ENCODE peak calls at places on chromosomes 6 and 20, in eight cellular contexts. One of them, this sample, is unnamed.

GRCh38 chr20:513429-513828 is 30.2 kb downstream of the CSNK2A1 start:
- DNase-seq in left lung: no peak
- DNase-seq in HL-60: no peak
- DNase-seq in AG09309: no peak
- DNase-seq in AG09319: no peak
- DNase-seq in hepatocyte: no peak
- DNase-seq in SK-N-SH: no peak
- DNase-seq in HFFc6: peak
- DNase-seq in this sample: no peak

GRCh38 chr6:151330130-151330715 is 61.1 kb downstream of the ZBTB2 start:
- DNase-seq in HL-60: no peak
- DNase-seq in SK-N-SH: peak
- DNase-seq in hepatocyte: peak
- DNase-seq in HFFc6: peak
- DNase-seq in left lung: no peak
- DNase-seq in AG09309: peak
- DNase-seq in AG09319: peak
- DNase-seq in this sample: no peak

GRCh38 chr20:2093200-2093781 is 8.3 kb upstream of the STK35 start:
- DNase-seq in hepatocyte: peak
- DNase-seq in HL-60: no peak
- DNase-seq in AG09309: no peak
- DNase-seq in SK-N-SH: peak
- DNase-seq in AG09319: no peak
- DNase-seq in left lung: no peak
- DNase-seq in HFFc6: no peak
- DNase-seq in this sample: peak

GRCh38 chr6:140346461-140346860 is 972.0 kb upstream of the CITED2 start:
- DNase-seq in SK-N-SH: no peak
- DNase-seq in left lung: no peak
- DNase-seq in AG09309: peak
- DNase-seq in HFFc6: peak
- DNase-seq in AG09319: no peak
- DNase-seq in hepatocyte: no peak
- DNase-seq in HL-60: no peak
- DNase-seq in this sample: no peak

GRCh38 chr20:20824924-20825584 is 112.6 kb upstream of the RALGAPA2 start:
- DNase-seq in left lung: peak
- DNase-seq in AG09319: no peak
- DNase-seq in hepatocyte: peak
- DNase-seq in AG09309: no peak
- DNase-seq in HFFc6: no peak
- DNase-seq in HL-60: peak
- DNase-seq in SK-N-SH: peak
- DNase-seq in this sample: peak

GRCh38 chr6:134725590-134725989 is 224.3 kb downstream of the ALDH8A1 start:
- DNase-seq in AG09309: no peak
- DNase-seq in HL-60: no peak
- DNase-seq in AG09319: no peak
- DNase-seq in left lung: no peak
- DNase-seq in SK-N-SH: no peak
- DNase-seq in HFFc6: no peak
- DNase-seq in hepatocyte: no peak
- DNase-seq in this sample: no peak

GRCh38 chr20:42082611-42083010 is 464.4 kb upstream of the CHD6 start:
- DNase-seq in AG09309: no peak
- DNase-seq in left lung: no peak
- DNase-seq in HL-60: no peak
- DNase-seq in hepatocyte: peak
- DNase-seq in HFFc6: peak
- DNase-seq in AG09319: no peak
- DNase-seq in SK-N-SH: peak
- DNase-seq in this sample: no peak

GRCh38 chr6:119096683-119097310 is 18.3 kb upstream of the FAM184A start:
- DNase-seq in hepatocyte: peak
- DNase-seq in SK-N-SH: no peak
- DNase-seq in AG09309: no peak
- DNase-seq in left lung: no peak
- DNase-seq in AG09319: no peak
- DNase-seq in HL-60: no peak
- DNase-seq in HFFc6: no peak
- DNase-seq in this sample: no peak

GRCh38 chr6:120211955-120212792 is 862.6 kb upstream of the MAN1A1 start:
- DNase-seq in left lung: no peak
- DNase-seq in SK-N-SH: no peak
- DNase-seq in HFFc6: no peak
- DNase-seq in AG09319: no peak
- DNase-seq in hepatocyte: peak
- DNase-seq in AG09309: no peak
- DNase-seq in HL-60: no peak
- DNase-seq in this sample: no peak

GRCh38 chr6:169979873-169980440 is 228.5 kb downstream of the ERMARD start:
- DNase-seq in AG09319: no peak
- DNase-seq in left lung: peak
- DNase-seq in SK-N-SH: no peak
- DNase-seq in HL-60: no peak
- DNase-seq in HFFc6: no peak
- DNase-seq in hepatocyte: no peak
- DNase-seq in AG09309: no peak
- DNase-seq in this sample: no peak

GRCh38 chr6:144150673-144151009 is 324 bp downstream of the STX11 start:
- DNase-seq in HFFc6: no peak
- DNase-seq in AG09319: no peak
- DNase-seq in left lung: no peak
- DNase-seq in SK-N-SH: no peak
- DNase-seq in HL-60: no peak
- DNase-seq in hepatocyte: peak
- DNase-seq in AG09309: no peak
- DNase-seq in this sample: no peak

GRCh38 chr20:10504893-10505292 is 69.8 kb downstream of the SLX4IP start:
- DNase-seq in left lung: no peak
- DNase-seq in AG09309: no peak
- DNase-seq in SK-N-SH: no peak
- DNase-seq in HFFc6: no peak
- DNase-seq in hepatocyte: peak
- DNase-seq in HL-60: peak
- DNase-seq in AG09319: no peak
- DNase-seq in this sample: no peak

GRCh38 chr6:89690944-89691324 is 52.4 kb upstream of the LYRM2 start:
- DNase-seq in left lung: no peak
- DNase-seq in AG09319: no peak
- DNase-seq in hepatocyte: no peak
- DNase-seq in HL-60: no peak
- DNase-seq in SK-N-SH: no peak
- DNase-seq in AG09309: no peak
- DNase-seq in HFFc6: no peak
- DNase-seq in this sample: no peak

GRCh38 chr6:153108320-153108719 is 22.8 kb downstream of the RGS17 start:
- DNase-seq in SK-N-SH: peak
- DNase-seq in AG09309: no peak
- DNase-seq in left lung: no peak
- DNase-seq in AG09319: no peak
- DNase-seq in hepatocyte: no peak
- DNase-seq in HL-60: no peak
- DNase-seq in HFFc6: no peak
- DNase-seq in this sample: no peak

GRCh38 chr6:110255356-110255755 is 75.1 kb downstream of the CDC40 start:
- DNase-seq in HFFc6: peak
- DNase-seq in AG09319: no peak
- DNase-seq in left lung: no peak
- DNase-seq in hepatocyte: peak
- DNase-seq in HL-60: no peak
- DNase-seq in AG09309: no peak
- DNase-seq in SK-N-SH: no peak
- DNase-seq in this sample: peak

GRCh38 chr6:35839019-35839418 is 33.9 kb downstream of the LHFPL5 start:
- DNase-seq in SK-N-SH: no peak
- DNase-seq in hepatocyte: no peak
- DNase-seq in HFFc6: no peak
- DNase-seq in AG09309: no peak
- DNase-seq in left lung: no peak
- DNase-seq in HL-60: no peak
- DNase-seq in AG09319: no peak
- DNase-seq in this sample: no peak

GRCh38 chr20:45812157-45813005 is at the start of gene UBE2C:
- DNase-seq in AG09309: peak
- DNase-seq in HFFc6: peak
- DNase-seq in HL-60: peak
- DNase-seq in AG09319: peak
- DNase-seq in hepatocyte: peak
- DNase-seq in left lung: peak
- DNase-seq in SK-N-SH: peak
- DNase-seq in this sample: peak

GRCh38 chr6:1987640-1988039 is 257.8 kb downstream of the GMDS start:
- DNase-seq in AG09319: peak
- DNase-seq in left lung: no peak
- DNase-seq in AG09309: peak
- DNase-seq in SK-N-SH: no peak
- DNase-seq in HFFc6: peak
- DNase-seq in HL-60: no peak
- DNase-seq in hepatocyte: no peak
- DNase-seq in this sample: no peak

GRCh38 chr6:34021839-34022190 is 124.1 kb downstream of the GRM4 start:
- DNase-seq in left lung: no peak
- DNase-seq in AG09319: no peak
- DNase-seq in AG09309: no peak
- DNase-seq in HL-60: no peak
- DNase-seq in HFFc6: no peak
- DNase-seq in hepatocyte: no peak
- DNase-seq in SK-N-SH: no peak
- DNase-seq in this sample: no peak

GRCh38 chr6:56144538-56145324 is 102.6 kb downstream of the COL21A1 start:
- DNase-seq in left lung: no peak
- DNase-seq in AG09309: peak
- DNase-seq in hepatocyte: no peak
- DNase-seq in HFFc6: peak
- DNase-seq in SK-N-SH: no peak
- DNase-seq in HL-60: no peak
- DNase-seq in AG09319: peak
- DNase-seq in this sample: no peak

GRCh38 chr6:39361657-39362486 is 39.4 kb upstream of the KCNK16 start:
- DNase-seq in HL-60: peak
- DNase-seq in HFFc6: peak
- DNase-seq in AG09319: peak
- DNase-seq in left lung: no peak
- DNase-seq in AG09309: peak
- DNase-seq in SK-N-SH: peak
- DNase-seq in hepatocyte: peak
- DNase-seq in this sample: peak

GRCh38 chr6:37550436-37550835 is 50.7 kb upstream of the CCDC167 start:
- DNase-seq in AG09319: no peak
- DNase-seq in hepatocyte: no peak
- DNase-seq in HFFc6: no peak
- DNase-seq in SK-N-SH: no peak
- DNase-seq in HL-60: no peak
- DNase-seq in AG09309: no peak
- DNase-seq in left lung: no peak
- DNase-seq in this sample: no peak

GRCh38 chr20:41362748-41363140 is 3.9 kb downstream of the EMILIN3 start:
- DNase-seq in left lung: no peak
- DNase-seq in HFFc6: no peak
- DNase-seq in SK-N-SH: no peak
- DNase-seq in HL-60: no peak
- DNase-seq in AG09309: no peak
- DNase-seq in hepatocyte: no peak
- DNase-seq in AG09319: no peak
- DNase-seq in this sample: no peak

GRCh38 chr6:116218866-116219265 is 35.0 kb downstream of the TSPYL4 start:
- DNase-seq in hepatocyte: no peak
- DNase-seq in HFFc6: no peak
- DNase-seq in AG09309: no peak
- DNase-seq in SK-N-SH: no peak
- DNase-seq in AG09319: no peak
- DNase-seq in left lung: no peak
- DNase-seq in HL-60: no peak
- DNase-seq in this sample: no peak
- TF ChIP-seq CTCF in hepatocyte: no peak
- TF ChIP-seq CTCF in HFFc6: no peak
- TF ChIP-seq CTCF in AG09309: no peak
- TF ChIP-seq CTCF in SK-N-SH: no peak
- TF ChIP-seq CTCF in AG09319: no peak
- TF ChIP-seq CTCF in left lung: no peak
- TF ChIP-seq CTCF in HL-60: no peak
- TF ChIP-seq CTCF in this sample: no peak

GRCh38 chr20:18754030-18754659 is 59.4 kb upstream of the SCP2D1 start:
- DNase-seq in HFFc6: no peak
- DNase-seq in left lung: no peak
- DNase-seq in AG09309: no peak
- DNase-seq in SK-N-SH: no peak
- DNase-seq in AG09319: no peak
- DNase-seq in HL-60: no peak
- DNase-seq in hepatocyte: no peak
- DNase-seq in this sample: no peak
- TF ChIP-seq CTCF in HFFc6: no peak
- TF ChIP-seq CTCF in left lung: no peak
- TF ChIP-seq CTCF in AG09309: no peak
- TF ChIP-seq CTCF in SK-N-SH: no peak
- TF ChIP-seq CTCF in AG09319: no peak
- TF ChIP-seq CTCF in HL-60: no peak
- TF ChIP-seq CTCF in hepatocyte: no peak
- TF ChIP-seq CTCF in this sample: no peak

DNA sequence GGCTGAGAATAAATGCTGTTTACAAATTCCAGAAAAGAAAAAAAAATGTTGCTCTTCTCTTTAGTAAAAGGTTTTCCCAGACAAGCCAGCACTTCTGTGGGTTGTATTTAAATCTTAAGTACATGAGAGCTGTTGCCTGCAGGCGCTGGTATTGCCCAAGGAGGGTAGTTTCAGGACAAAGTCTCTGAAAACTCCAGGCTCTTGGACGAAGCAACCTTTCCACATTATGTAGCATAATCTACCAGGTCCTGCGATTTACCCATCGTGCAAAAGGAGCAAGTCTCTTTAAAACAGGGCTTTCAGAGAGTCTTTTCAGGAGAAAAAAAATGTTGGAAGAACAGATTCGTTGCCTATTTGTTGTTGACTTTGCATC is 65.6 kb downstream of the PLG start:
- DNase-seq in SK-N-SH: no peak
- DNase-seq in AG09309: no peak
- DNase-seq in HFFc6: no peak
- DNase-seq in AG09319: no peak
- DNase-seq in hepatocyte: no peak
- DNase-seq in HL-60: no peak
- DNase-seq in left lung: no peak
- DNase-seq in this sample: no peak
- TF ChIP-seq CTCF in SK-N-SH: no peak
- TF ChIP-seq CTCF in AG09309: no peak
- TF ChIP-seq CTCF in HFFc6: no peak
- TF ChIP-seq CTCF in AG09319: no peak
- TF ChIP-seq CTCF in hepatocyte: no peak
- TF ChIP-seq CTCF in HL-60: no peak
- TF ChIP-seq CTCF in left lung: no peak
- TF ChIP-seq CTCF in this sample: no peak

GRCh38 chr6:11681770-11682169 is 96.8 kb downstream of the ADTRP start:
- DNase-seq in AG09309: no peak
- DNase-seq in HL-60: no peak
- DNase-seq in left lung: no peak
- DNase-seq in HFFc6: no peak
- DNase-seq in AG09319: no peak
- DNase-seq in hepatocyte: no peak
- DNase-seq in SK-N-SH: no peak
- DNase-seq in this sample: no peak
- TF ChIP-seq CTCF in AG09309: no peak
- TF ChIP-seq CTCF in HL-60: no peak
- TF ChIP-seq CTCF in left lung: no peak
- TF ChIP-seq CTCF in HFFc6: no peak
- TF ChIP-seq CTCF in AG09319: no peak
- TF ChIP-seq CTCF in hepatocyte: no peak
- TF ChIP-seq CTCF in SK-N-SH: no peak
- TF ChIP-seq CTCF in this sample: no peak

This sample was measured in nephron progenitor cell.